ENCODE peak calls at places on chromosomes 2 and 18, in four cellular contexts. G is GM04503; F is stimulated activated CD8-positive, alpha-beta memory T cell treated with anti-CD3 and anti-CD28 coated beads, Interleukin-2, amount 100 ng/mL, for 1 hour; B is stimulated activated CD4-positive, alpha-beta T cell treated with anti-CD3 and anti-CD28 coated beads, Interleukin-15, amount 100 ng/mL, for 1 hour. C is an unnamed sample.

GRCh38 chr2:209525834-209526281 is 102.0 kb downstream of the MAP2 start:
- DNase-seq in B (no peak), G (peak), F (no peak), C (no peak)

GRCh38 chr2:223100061-223100511 is 48.1 kb downstream of the KCNE4 start:
- DNase-seq in G (peak), B (no peak), F (no peak), C (no peak)

GRCh38 chr2:226086190-226086589 is 686.7 kb downstream of the NYAP2 start:
- DNase-seq in G (no peak), F (no peak), B (no peak), C (no peak)

GRCh38 chr2:207143474-207144190 is 22.1 kb downstream of the KLF7 start:
- DNase-seq in B (no peak), G (peak), F (no peak), C (peak)

GRCh38 chr2:217231724-217232123 is 371.9 kb upstream of the TNP1 start:
- DNase-seq in B (no peak), F (no peak), G (no peak), C (no peak)

GRCh38 chr18:35178260-35178659 is 62.6 kb upstream of the ZNF397 start:
- DNase-seq in G (peak), B (no peak), F (no peak), C (no peak)

GRCh38 chr2:73156539-73157124 is 43.9 kb upstream of the RAB11FIP5 start:
- DNase-seq in F (no peak), B (no peak), G (no peak), C (peak)

GRCh38 chr2:72144746-72145657 is 2.7 kb downstream of the CYP26B1 start:
- DNase-seq in F (no peak), B (no peak), G (no peak), C (peak)

GRCh38 chr2:156399950-156400703 is 36.1 kb upstream of the GPD2 start:
- DNase-seq in G (no peak), F (peak), B (peak), C (no peak)

GRCh38 chr2:46655551-46656436 is 176.4 kb downstream of the TMEM247 start:
- DNase-seq in G (peak), F (no peak), B (no peak), C (no peak)

GRCh38 chr2:144707927-144708326 is 188.0 kb upstream of the ZEB2 start:
- DNase-seq in F (no peak), G (peak), B (no peak), C (no peak)

GRCh38 chr2:10494351-10495066 is 46.4 kb upstream of the ODC1 start:
- DNase-seq in G (no peak), F (no peak), B (no peak), C (peak)

GRCh38 chr18:65278939-65279667 is 471.7 kb upstream of the CDH7 start:
- DNase-seq in F (no peak), G (no peak), B (no peak), C (no peak)

GRCh38 chr2:219001577-219002394 is 8.6 kb upstream of the CRYBA2 start:
- DNase-seq in B (no peak), F (no peak), G (no peak), C (peak)

GRCh38 chr2:129297430-129297829 is 682.0 kb upstream of the RAB6C start:
- DNase-seq in F (no peak), B (no peak), G (no peak), C (no peak)

GRCh38 chr2:152573168-152573567 is 144.1 kb downstream of the PRPF40A start:
- DNase-seq in G (no peak), F (no peak), B (no peak), C (peak)

GRCh38 chr2:72367530-72368225 is 220.0 kb upstream of the CYP26B1 start:
- DNase-seq in F (no peak), G (peak), B (no peak), C (no peak)

GRCh38 chr2:32284321-32284720 is 6.6 kb downstream of the YIPF4 start:
- DNase-seq in B (no peak), F (no peak), G (no peak), C (no peak)

GRCh38 chr2:40101076-40101688 is 322.1 kb upstream of the THUMPD2 start:
- DNase-seq in F (no peak), G (peak), B (no peak), C (no peak)

GRCh38 chr2:98806266-98806697 is 75.3 kb upstream of the MGAT4A start:
- DNase-seq in B (no peak), G (no peak), F (no peak), C (no peak)

GRCh38 chr18:58117685-58118403 is 73.8 kb downstream of the NEDD4L start:
- DNase-seq in G (no peak), B (no peak), F (no peak), C (no peak)

GRCh38 chr18:54916507-54916906 is 42.8 kb downstream of the CCDC68 start:
- DNase-seq in G (no peak), B (no peak), F (no peak), C (no peak)

GRCh38 chr18:72041313-72042032 is 502.7 kb downstream of the CBLN2 start:
- DNase-seq in G (no peak), B (no peak), F (no peak), C (no peak)

C was measured in activated effector memory CD4-positive, alpha-beta T cell treated with anti-CD3 and anti-CD28 coated beads, Interleukin-2, amount 50 U/mL, for 16 hours.